ENCODE peak calls at places on chromosomes 4 and X, in eight cellular contexts. T is CD4-positive, alpha-beta T cell; Q is left ventricle myocardium inferior; R is activated B cell treated with CpG ODN at 0.5 μM for 24 hours; W is heart right ventricle; X is ascending aorta; I is heart left ventricle; Z is fibroblast of mammary gland. Y is an unnamed sample.

GRCh38 chr4:62006108-62006507 is 806.0 kb downstream of the ADGRL3 start:
- DNase-seq in T (no peak), Q (no peak), R (no peak), W (no peak), X (no peak), I (no peak), Z (no peak), Y (no peak)

GRCh38 chrX:13487731-13488505 is 81.5 kb upstream of the EGFL6 start:
- DNase-seq in T (peak), Q (no peak), R (no peak), W (no peak), X (peak), I (peak), Z (peak), Y (no peak)

GRCh38 chrX:111352424-111352823 is 59.6 kb downstream of the DCX start:
- DNase-seq in T (no peak), Q (peak), R (no peak), W (no peak), X (no peak), I (peak), Z (peak), Y (no peak)

GRCh38 chrX:109347618-109348017 is 134.3 kb downstream of the GUCY2F start:
- DNase-seq in T (no peak), Q (no peak), R (no peak), W (no peak), X (no peak), I (no peak), Z (peak), Y (no peak)

GRCh38 chr4:21991050-21991449 is 42.5 kb upstream of the KCNIP4 start:
- DNase-seq in T (no peak), Q (no peak), R (no peak), W (no peak), X (no peak), I (no peak), Z (peak), Y (no peak)

GRCh38 chr4:2286904-2287593 is 25.1 kb upstream of the MXD4 start:
- DNase-seq in T (no peak), Q (no peak), R (no peak), W (no peak), X (peak), I (no peak), Z (peak), Y (peak)

GRCh38 chr4:173463816-173464215 is 64.9 kb upstream of the SCRG1 start:
- DNase-seq in T (no peak), Q (no peak), R (no peak), W (no peak), X (no peak), I (no peak), Z (no peak), Y (no peak)

GRCh38 chr4:123110685-123111084 is 188.3 kb upstream of the NUDT6 start:
- DNase-seq in T (no peak), Q (no peak), R (no peak), W (no peak), X (no peak), I (no peak), Z (peak), Y (no peak)

GRCh38 chr4:162685401-162685800 is 481.3 kb downstream of the NAF1 start:
- DNase-seq in T (no peak), Q (no peak), R (no peak), W (no peak), X (no peak), I (no peak), Z (no peak), Y (no peak)

GRCh38 chr4:188002346-188002745 is 6.8 kb downstream of the ZFP42 start:
- DNase-seq in T (no peak), Q (no peak), R (no peak), W (no peak), X (no peak), I (no peak), Z (no peak), Y (no peak)

GRCh38 chr4:107831140-107831539 is 6.4 kb downstream of the SGMS2 start:
- DNase-seq in T (no peak), Q (no peak), R (no peak), W (no peak), X (no peak), I (no peak), Z (no peak), Y (no peak)

GRCh38 chr4:164768516-164768915 is 14.6 kb downstream of the SMIM31 start:
- DNase-seq in T (no peak), Q (no peak), R (no peak), W (no peak), X (no peak), I (no peak), Z (peak), Y (no peak)

GRCh38 chr4:23298371-23298770 is 591.5 kb downstream of the PPARGC1A start:
- DNase-seq in T (no peak), Q (no peak), R (no peak), W (no peak), X (no peak), I (no peak), Z (no peak), Y (no peak)

GRCh38 chr4:23297327-23297726 is 592.5 kb downstream of the PPARGC1A start:
- DNase-seq in T (no peak), Q (no peak), R (no peak), W (no peak), X (no peak), I (no peak), Z (no peak), Y (no peak)
- TF ChIP-seq CTCF in T (no peak), Q (no peak), R (no peak), W (no peak), X (no peak), I (no peak), Z (no peak), Y (no peak)

GRCh38 chr4:6343950-6344408 is 74.3 kb downstream of the WFS1 start:
- DNase-seq in T (no peak), Q (no peak), R (no peak), W (no peak), X (no peak), I (no peak), Z (peak), Y (no peak)
- TF ChIP-seq CTCF in T (no peak), Q (no peak), R (no peak), W (no peak), X (no peak), I (no peak), Z (no peak), Y (no peak)

GRCh38 chrX:30570505-30570904 is 7.1 kb downstream of the TASL start:
- DNase-seq in T (no peak), Q (no peak), R (no peak), W (no peak), X (no peak), I (no peak), Z (peak), Y (no peak)
- TF ChIP-seq CTCF in T (peak), Q (peak), R (no peak), W (peak), X (peak), I (peak), Z (peak), Y (no peak)

DNA sequence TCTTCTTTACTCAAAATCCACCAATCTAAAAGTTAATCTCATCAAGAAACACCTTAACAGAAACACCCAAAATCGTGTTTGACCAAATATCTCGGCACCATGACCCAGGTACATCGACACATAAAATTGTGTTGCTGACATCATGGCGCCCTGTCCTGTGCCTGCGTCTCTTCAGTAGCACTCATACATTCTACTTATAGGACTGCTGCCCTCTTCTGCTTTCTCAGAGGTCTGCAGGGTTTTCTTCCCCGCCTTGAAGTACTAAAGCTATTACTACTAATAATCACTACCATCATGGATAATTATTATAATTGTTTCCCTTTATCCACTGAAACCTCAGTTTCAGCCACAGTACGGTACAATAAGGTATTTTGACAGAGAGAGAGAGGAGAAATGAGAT is 1403.1 kb upstream of the TENM3 start:
- DNase-seq in T (no peak), Q (no peak), R (no peak), W (no peak), X (no peak), I (no peak), Z (no peak), Y (no peak)
- TF ChIP-seq CTCF in T (no peak), Q (no peak), R (no peak), W (peak), X (no peak), I (no peak), Z (no peak), Y (no peak)

GRCh38 chrX:131675596-131676194 is 131.8 kb downstream of the OR13H1 start:
- DNase-seq in T (no peak), Q (no peak), R (no peak), W (no peak), X (no peak), I (no peak), Z (peak), Y (no peak)

GRCh38 chrX:131677655-131678628 is 134.1 kb downstream of the OR13H1 start:
- DNase-seq in T (peak), Q (no peak), R (peak), W (peak), X (no peak), I (peak), Z (peak), Y (no peak)
- TF ChIP-seq CTCF in T (peak), Q (peak), R (no peak), W (peak), X (peak), I (peak), Z (peak), Y (no peak)